ENCODE peak calls at places on chromosomes 3 and 15, in five cellular contexts. J is activated CD8-positive, alpha-beta memory T cell treated with anti-CD3 and anti-CD28 coated beads, Interleukin-2, amount 50 U/mL, for 48 hours; H is retinal pigment epithelial cell; G is dorsolateral prefrontal cortex; C is hippocampal formation. M is an unnamed sample.
A peak's percentile ranks its signal among the peaks of the same experiment; 100 is the strongest.

GRCh38 chr15:67803996-67804843 is 21.1 kb upstream of the SKOR1 start:
- DNase-seq in J (no peak), H (no peak), G (no peak), C (no peak), M (peak; percentile 28)

GRCh38 chr15:40959331-40960141 is 6.3 kb downstream of the CHAC1 start:
- DNase-seq in J (no peak), H (no peak), G (no peak), C (no peak), M (no peak)

GRCh38 chr15:91967935-91968605 is 114.6 kb downstream of the SLCO3A1 start:
- DNase-seq in J (no peak), H (peak; percentile 12), G (no peak), C (no peak), M (no peak)

GRCh38 chr3:70737656-70738309 is 425.3 kb upstream of the MDFIC2 start:
- DNase-seq in J (no peak), H (no peak), G (no peak), C (no peak), M (no peak)

GRCh38 chr3:89845053-89845452 is 737.6 kb downstream of the EPHA3 start:
- DNase-seq in J (no peak), H (no peak), G (no peak), C (no peak), M (no peak)

GRCh38 chr3:170414202-170414663 is 4.4 kb upstream of the CLDN11 start:
- DNase-seq in J (no peak), H (peak; percentile 61), G (no peak), C (peak; percentile 32), M (no peak)

GRCh38 chr15:67521770-67522568 is 1.0 kb downstream of the C15orf61 start:
- DNase-seq in J (no peak), H (peak; percentile 46), G (no peak), C (no peak), M (no peak)

GRCh38 chr3:103499132-103499885 is 1064.5 kb downstream of the ZPLD1 start:
- DNase-seq in J (no peak), H (peak; percentile 39), G (no peak), C (no peak), M (no peak)